ENCODE peak calls at places on chromosomes 4 and X, in eight cellular contexts. J is right atrium auricular region; M is CD4-positive, CD25-positive, alpha-beta regulatory T cell; T is naive thymus-derived CD4-positive, alpha-beta T cell; O is Calu3; Q is M059J; Y is endothelial cell; X is CD8-positive, alpha-beta T cell. S is an unnamed sample.

GRCh38 chrX:5842601-5843000 is 386.1 kb downstream of the NLGN4X start:
- DNase-seq in Q (no peak), Y (no peak), X (no peak), M (no peak), J (no peak), O (no peak), T (no peak), S (no peak)

GRCh38 chr4:137065306-137065705 is 467.0 kb downstream of the PCDH18 start:
- DNase-seq in Y (no peak), O (no peak), T (no peak), X (no peak), M (no peak), Q (peak), J (no peak), S (no peak)

GRCh38 chr4:183333202-183333601 is 11.0 kb upstream of the CLDN24 start:
- DNase-seq in T (no peak), X (no peak), Y (no peak), J (no peak), M (no peak), O (no peak), Q (no peak), S (no peak)

GRCh38 chr4:7444731-7445130 is 10.0 kb upstream of the PSAPL1 start:
- DNase-seq in Q (no peak), M (no peak), T (no peak), J (no peak), Y (no peak), X (no peak), O (no peak), S (no peak)

GRCh38 chr4:113147498-113148231 is 98.2 kb downstream of the ANK2 start:
- DNase-seq in Y (no peak), T (no peak), X (no peak), O (no peak), M (no peak), J (no peak), Q (no peak), S (no peak)

GRCh38 chr4:96315815-96316214 is 475.9 kb downstream of the PDHA2 start:
- DNase-seq in T (no peak), X (no peak), J (no peak), O (no peak), Y (no peak), Q (no peak), M (no peak), S (no peak)

GRCh38 chrX:151722241-151722846 is 6.5 kb downstream of the FATE1 start:
- DNase-seq in Q (no peak), J (no peak), O (peak), Y (peak), M (peak), T (no peak), X (no peak), S (no peak)

GRCh38 chr4:152283806-152284470 is 252.0 kb downstream of the FBXW7 start:
- DNase-seq in M (no peak), Y (no peak), J (no peak), T (no peak), Q (peak), X (no peak), O (peak), S (no peak)

GRCh38 chr4:38154251-38154650 is 194.1 kb downstream of the PTTG2 start:
- DNase-seq in O (no peak), T (no peak), Y (no peak), Q (no peak), J (no peak), M (no peak), X (no peak), S (no peak)

GRCh38 chr4:126526335-126526734 is 1106.4 kb upstream of the INTU start:
- DNase-seq in J (no peak), O (no peak), M (no peak), X (no peak), Q (no peak), T (no peak), Y (no peak), S (no peak)

GRCh38 chr4:128635141-128635911 is 174.2 kb upstream of the JADE1 start:
- DNase-seq in Y (no peak), J (peak), Q (peak), T (no peak), X (no peak), M (no peak), O (peak), S (no peak)

GRCh38 chrX:65528705-65529340 is 5.8 kb downstream of the LAS1L start:
- DNase-seq in O (peak), M (peak), T (peak), J (peak), Y (peak), Q (peak), X (peak), S (peak)

GRCh38 chrX:147550217-147550616 is 361.5 kb upstream of the FMR1 start:
- DNase-seq in T (no peak), J (no peak), Q (peak), O (no peak), Y (peak), X (no peak), M (peak), S (no peak)

GRCh38 chr4:120769227-120769626 is 153.3 kb downstream of the PRDM5 start:
- DNase-seq in J (no peak), O (peak), Y (no peak), M (no peak), Q (peak), X (no peak), T (no peak), S (no peak)

GRCh38 chr4:74933562-74934015 is 673 bp downstream of the PARM1 start:
- DNase-seq in O (no peak), T (no peak), X (no peak), Q (no peak), Y (peak), M (no peak), J (no peak), S (no peak)

GRCh38 chr4:101415962-101416361 is 68.6 kb upstream of the PPP3CA start:
- DNase-seq in M (no peak), X (no peak), T (no peak), Y (no peak), O (no peak), Q (no peak), J (no peak), S (no peak)